ENCODE peak calls at places on chromosomes 12 and 14, in eight cellular contexts. Q is breast epithelium, S is hepatocyte, B is testis, K is body of pancreas, O is RWPE2, R is cardiac fibroblast, G is thyroid gland. Z is an unnamed sample.

GRCh38 chr12:71164877-71165197 is 7.0 kb upstream of the TSPAN8 start:
- DNase-seq in Q (no peak), S (peak; percentile 72), B (no peak), K (no peak), O (no peak), R (no peak), G (no peak), Z (peak; percentile 17)

GRCh38 chr12:1830981-1831930 is 10.9 kb downstream of the LRTM2 start:
- DNase-seq in Q (peak; percentile 94), S (peak; percentile 93), B (peak; percentile 36), K (peak; percentile 88), O (peak; percentile 75), R (peak; percentile 68), G (peak; percentile 96), Z (peak; percentile 45)

GRCh38 chr12:77049767-77050353 is 15.5 kb downstream of the E2F7 start:
- DNase-seq in Q (no peak), S (peak; percentile 82), B (no peak), K (no peak), O (no peak), R (peak; percentile 78), G (no peak), Z (peak; percentile 78)

GRCh38 chr12:92369643-92370042 is 224.0 kb upstream of the BTG1 start:
- DNase-seq in Q (no peak), S (no peak), B (no peak), K (no peak), O (no peak), R (peak; percentile 2), G (no peak), Z (peak; percentile 79)

GRCh38 chr12:3933819-3934192 is 60.6 kb upstream of the PARP11 start:
- DNase-seq in Q (no peak), S (no peak), B (no peak), K (no peak), O (no peak), R (no peak), G (no peak), Z (no peak)

GRCh38 chr12:26699237-26699636 is 133.8 kb downstream of the ITPR2 start:
- DNase-seq in Q (no peak), S (no peak), B (no peak), K (no peak), O (no peak), R (no peak), G (no peak), Z (peak; percentile 67)

GRCh38 chr14:55847766-55848165 is 267.8 kb downstream of the KTN1 start:
- DNase-seq in Q (no peak), S (no peak), B (no peak), K (no peak), O (no peak), R (peak; percentile 61), G (no peak), Z (no peak)

GRCh38 chr12:91021076-91021475 is 16.3 kb upstream of the EPYC start:
- DNase-seq in Q (no peak), S (no peak), B (no peak), K (no peak), O (no peak), R (no peak), G (no peak), Z (no peak)

GRCh38 chr14:35365130-35366047 is 39.2 kb downstream of the NFKBIA start:
- DNase-seq in Q (no peak), S (peak; percentile 88), B (peak; percentile 73), K (peak; percentile 28), O (no peak), R (peak; percentile 84), G (peak; percentile 80), Z (peak; percentile 82)

GRCh38 chr12:90305379-90305778 is 596.7 kb upstream of the ATP2B1 start:
- DNase-seq in Q (no peak), S (peak; percentile 28), B (no peak), K (no peak), O (no peak), R (no peak), G (peak; percentile 40), Z (no peak)

GRCh38 chr14:58401587-58401986 is 5.9 kb downstream of the TOMM20L start:
- DNase-seq in Q (no peak), S (no peak), B (no peak), K (no peak), O (no peak), R (no peak), G (no peak), Z (peak; percentile 9)

DNA sequence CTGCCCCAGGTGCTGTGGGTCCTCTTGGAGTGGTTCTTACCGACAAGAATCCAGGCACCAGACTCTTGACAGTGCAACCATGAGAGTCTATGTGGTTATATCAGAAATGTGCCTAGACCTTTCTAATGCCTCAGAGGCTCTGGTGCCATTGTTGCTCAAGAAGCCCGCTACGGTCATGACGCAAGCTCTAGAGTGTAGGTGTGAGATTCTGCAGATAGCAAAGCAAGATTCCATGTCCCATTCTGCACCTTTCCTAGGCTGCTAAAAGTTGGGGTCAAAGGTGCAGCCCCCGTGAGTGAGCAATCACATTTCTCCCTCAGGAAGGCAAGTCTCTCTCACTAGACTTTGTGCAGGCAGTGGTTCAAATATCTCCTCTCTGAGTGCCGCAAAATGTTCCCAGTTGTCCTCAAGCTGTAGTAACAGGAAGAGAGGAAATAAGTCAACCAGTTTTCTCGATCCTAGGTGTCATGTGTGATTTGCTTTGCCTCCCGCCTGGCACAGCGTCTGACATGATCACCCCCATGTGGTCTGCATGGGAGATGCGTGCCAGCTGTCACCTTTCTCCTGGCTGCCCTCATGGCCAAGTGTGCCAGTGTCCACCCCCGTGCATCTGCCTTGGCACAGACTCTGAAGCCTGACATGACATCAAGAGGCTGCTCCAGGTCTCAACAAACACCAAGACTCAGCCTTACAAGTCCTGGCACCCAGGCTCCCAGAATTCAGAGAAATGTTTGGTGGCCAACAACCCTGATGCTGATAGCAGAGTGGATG is 122.5 kb upstream of the COCH start:
- DNase-seq in Q (no peak), S (no peak), B (no peak), K (no peak), O (no peak), R (no peak), G (no peak), Z (peak; percentile 23)
- TF ChIP-seq CTCF in Q (no peak), S (no peak), B (no peak), K (no peak), O (no peak), R (no peak), G (no peak), Z (no peak)

GRCh38 chr12:52557481-52557880 is 4.5 kb upstream of the KRT71 start:
- DNase-seq in Q (no peak), S (no peak), B (no peak), K (no peak), O (no peak), R (no peak), G (no peak), Z (no peak)

GRCh38 chr12:52564582-52564981 is 9.1 kb downstream of the KRT74 start:
- DNase-seq in Q (no peak), S (no peak), B (no peak), K (no peak), O (no peak), R (no peak), G (peak; percentile 94), Z (no peak)

GRCh38 chr12:52559979-52560378 is 7.0 kb upstream of the KRT71 start:
- DNase-seq in Q (no peak), S (no peak), B (no peak), K (no peak), O (no peak), R (no peak), G (no peak), Z (no peak)

GRCh38 chr12:52566847-52567291 is 6.8 kb downstream of the KRT74 start:
- DNase-seq in Q (no peak), S (no peak), B (peak; percentile 25), K (no peak), O (no peak), R (no peak), G (no peak), Z (no peak)

DNA sequence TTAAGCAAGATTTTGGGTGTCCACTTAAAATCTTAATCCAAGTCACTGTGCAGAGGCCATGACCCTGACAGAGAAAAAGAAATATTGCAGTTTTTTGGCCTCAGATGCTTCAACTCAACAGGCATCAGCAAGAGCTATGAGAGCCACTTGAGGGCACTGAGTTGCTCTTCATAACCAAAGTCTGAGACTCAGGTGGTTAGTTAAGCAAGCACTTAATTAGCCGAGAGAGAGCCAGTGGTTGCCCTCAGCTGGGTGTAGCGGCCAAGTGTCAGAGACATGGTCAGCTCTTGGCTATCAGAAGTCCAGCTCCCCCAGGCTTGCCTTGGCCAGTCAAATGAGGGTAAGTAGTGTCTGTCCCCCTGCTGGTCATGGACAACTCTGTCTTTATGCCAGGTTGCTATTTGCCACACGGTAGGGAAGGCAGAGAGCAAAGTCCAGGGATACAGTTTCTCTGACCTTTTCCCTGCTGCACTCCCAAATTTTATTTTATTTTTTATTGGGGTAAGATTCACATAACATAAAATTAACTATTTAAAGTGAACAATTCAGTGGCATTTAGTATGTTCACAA is 9.0 kb upstream of the KRT71 start:
- DNase-seq in Q (no peak), S (peak; percentile 21), B (peak; percentile 26), K (no peak), O (no peak), R (no peak), G (peak; percentile 65), Z (peak; percentile 53)
- TF ChIP-seq CTCF in Q (no peak), S (peak; percentile 23), B (no peak), K (peak; percentile 23), O (peak; percentile 18), R (peak; percentile 48), G (no peak), Z (peak; percentile 27)

GRCh38 chr14:78758333-78758732 is 588.2 kb downstream of the NRXN3 start:
- DNase-seq in Q (no peak), S (peak; percentile 43), B (peak; percentile 27), K (no peak), O (no peak), R (peak; percentile 18), G (peak; percentile 37), Z (peak; percentile 50)
- TF ChIP-seq CTCF in Q (no peak), S (peak; percentile 43), B (peak; percentile 66), K (peak; percentile 43), O (peak; percentile 77), R (peak; percentile 50), G (peak; percentile 52), Z (peak; percentile 78)

GRCh38 chr12:88328056-88328455 is 185.9 kb downstream of the TMTC3 start:
- DNase-seq in Q (no peak), S (no peak), B (no peak), K (no peak), O (no peak), R (no peak), G (no peak), Z (no peak)

GRCh38 chr12:88325828-88326214 is 183.7 kb downstream of the TMTC3 start:
- DNase-seq in Q (no peak), S (no peak), B (no peak), K (no peak), O (no peak), R (peak; percentile 67), G (no peak), Z (peak; percentile 54)

DNA sequence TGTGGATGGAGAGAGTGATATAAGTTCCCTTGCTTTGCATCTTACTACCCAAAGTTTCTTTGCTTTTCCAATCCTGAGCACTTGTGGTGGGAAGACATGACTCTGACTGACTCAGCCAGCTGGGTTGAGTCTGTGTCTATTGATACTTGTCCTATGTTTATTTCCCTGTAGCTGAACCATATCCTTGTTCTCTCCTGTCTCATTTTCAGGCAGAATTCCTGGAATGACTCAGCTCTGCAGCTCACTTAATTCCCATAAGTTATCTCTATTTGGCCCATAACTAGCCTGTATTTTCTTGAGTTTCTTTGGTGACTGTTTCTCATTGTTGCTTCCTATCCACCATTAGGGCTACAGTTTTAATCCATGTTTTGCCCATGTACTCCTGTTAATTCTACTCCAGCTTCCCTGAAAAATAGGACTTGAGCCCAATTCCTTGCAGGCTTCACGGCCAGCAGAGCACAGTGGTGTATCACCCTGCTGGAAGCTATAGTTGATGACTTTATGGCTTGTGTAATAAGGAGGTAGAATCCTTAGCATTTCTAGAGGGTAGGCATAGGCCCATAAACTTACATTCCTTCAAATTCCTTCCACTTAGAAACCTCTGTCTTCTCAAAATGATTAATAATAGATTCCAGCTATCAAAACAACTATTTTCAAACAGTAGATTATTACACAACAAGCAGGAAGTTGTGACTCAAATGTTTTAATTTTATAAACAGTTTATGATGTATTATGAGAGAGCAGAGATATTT is 183.1 kb downstream of the TMTC3 start:
- DNase-seq in Q (no peak), S (peak; percentile 8), B (no peak), K (no peak), O (no peak), R (peak; percentile 84), G (no peak), Z (peak; percentile 77)
- TF ChIP-seq CTCF in Q (no peak), S (no peak), B (no peak), K (no peak), O (peak; percentile 22), R (peak; percentile 32), G (no peak), Z (no peak)

Z was measured in MCF 10A.